ENCODE peak calls at places on chromosomes 4 and X, in eight cellular contexts. One of them, this sample, is unnamed.

GRCh38 chrX:16986169-16986568 is 39.7 kb downstream of the REPS2 start:
- DNase-seq in hypothalamus: no peak
- DNase-seq in NCI-H2081: no peak
- DNase-seq in midbrain: no peak
- DNase-seq in T follicular helper cell: no peak
- DNase-seq in choroid plexus epithelial cell: no peak
- DNase-seq in M059J: no peak
- DNase-seq in sciatic nerve: no peak
- DNase-seq in this sample: no peak

GRCh38 chr4:3530051-3530450 is 2.2 kb downstream of the LRPAP1 start:
- DNase-seq in choroid plexus epithelial cell: no peak
- DNase-seq in hypothalamus: no peak
- DNase-seq in M059J: no peak
- DNase-seq in midbrain: no peak
- DNase-seq in T follicular helper cell: no peak
- DNase-seq in NCI-H2081: no peak
- DNase-seq in sciatic nerve: no peak
- DNase-seq in this sample: no peak

GRCh38 chrX:126658447-126658846 is 105.8 kb upstream of the DCAF12L1 start:
- DNase-seq in hypothalamus: no peak
- DNase-seq in sciatic nerve: no peak
- DNase-seq in M059J: peak
- DNase-seq in NCI-H2081: no peak
- DNase-seq in choroid plexus epithelial cell: no peak
- DNase-seq in midbrain: no peak
- DNase-seq in T follicular helper cell: no peak
- DNase-seq in this sample: no peak

GRCh38 chr4:153112071-153112460 is 92.2 kb upstream of the TRIM2 start:
- DNase-seq in M059J: no peak
- DNase-seq in NCI-H2081: peak
- DNase-seq in choroid plexus epithelial cell: no peak
- DNase-seq in midbrain: no peak
- DNase-seq in hypothalamus: no peak
- DNase-seq in T follicular helper cell: no peak
- DNase-seq in sciatic nerve: no peak
- DNase-seq in this sample: no peak

GRCh38 chr4:107689912-107690587 is 30.0 kb downstream of the PAPSS1 start:
- DNase-seq in sciatic nerve: no peak
- DNase-seq in midbrain: no peak
- DNase-seq in M059J: peak
- DNase-seq in hypothalamus: no peak
- DNase-seq in T follicular helper cell: no peak
- DNase-seq in NCI-H2081: no peak
- DNase-seq in choroid plexus epithelial cell: peak
- DNase-seq in this sample: peak

GRCh38 chrX:65706041-65706828 is 38.8 kb downstream of the MSN start:
- DNase-seq in T follicular helper cell: no peak
- DNase-seq in NCI-H2081: no peak
- DNase-seq in hypothalamus: no peak
- DNase-seq in choroid plexus epithelial cell: peak
- DNase-seq in sciatic nerve: no peak
- DNase-seq in M059J: peak
- DNase-seq in midbrain: no peak
- DNase-seq in this sample: no peak

GRCh38 chr4:95694411-95694810 is 145.5 kb upstream of the PDHA2 start:
- DNase-seq in choroid plexus epithelial cell: no peak
- DNase-seq in midbrain: no peak
- DNase-seq in M059J: no peak
- DNase-seq in NCI-H2081: no peak
- DNase-seq in sciatic nerve: no peak
- DNase-seq in hypothalamus: no peak
- DNase-seq in T follicular helper cell: no peak
- DNase-seq in this sample: no peak

GRCh38 chr4:124178449-124179021 is 534.0 kb downstream of the ANKRD50 start:
- DNase-seq in hypothalamus: no peak
- DNase-seq in choroid plexus epithelial cell: peak
- DNase-seq in midbrain: no peak
- DNase-seq in M059J: peak
- DNase-seq in T follicular helper cell: no peak
- DNase-seq in NCI-H2081: no peak
- DNase-seq in sciatic nerve: no peak
- DNase-seq in this sample: no peak

GRCh38 chrX:149527705-149528104 is 13.1 kb upstream of the EOLA1 start:
- DNase-seq in sciatic nerve: no peak
- DNase-seq in hypothalamus: no peak
- DNase-seq in M059J: peak
- DNase-seq in T follicular helper cell: no peak
- DNase-seq in midbrain: no peak
- DNase-seq in NCI-H2081: no peak
- DNase-seq in choroid plexus epithelial cell: peak
- DNase-seq in this sample: no peak

GRCh38 chr4:125505637-125506036 is 190.9 kb downstream of the FAT4 start:
- DNase-seq in M059J: no peak
- DNase-seq in hypothalamus: no peak
- DNase-seq in choroid plexus epithelial cell: no peak
- DNase-seq in T follicular helper cell: no peak
- DNase-seq in sciatic nerve: no peak
- DNase-seq in midbrain: no peak
- DNase-seq in NCI-H2081: no peak
- DNase-seq in this sample: no peak

GRCh38 chrX:10611441-10612090 is 8.8 kb downstream of the MID1 start:
- DNase-seq in midbrain: no peak
- DNase-seq in sciatic nerve: no peak
- DNase-seq in T follicular helper cell: no peak
- DNase-seq in NCI-H2081: no peak
- DNase-seq in hypothalamus: no peak
- DNase-seq in choroid plexus epithelial cell: peak
- DNase-seq in M059J: no peak
- DNase-seq in this sample: no peak

GRCh38 chr4:168831919-168832745 is 177.9 kb downstream of the CBR4 start:
- DNase-seq in NCI-H2081: peak
- DNase-seq in sciatic nerve: peak
- DNase-seq in hypothalamus: peak
- DNase-seq in M059J: peak
- DNase-seq in midbrain: peak
- DNase-seq in choroid plexus epithelial cell: peak
- DNase-seq in T follicular helper cell: peak
- DNase-seq in this sample: no peak

GRCh38 chr4:112282860-112283667 is 2.6 kb downstream of the TIFA start:
- DNase-seq in NCI-H2081: no peak
- DNase-seq in sciatic nerve: no peak
- DNase-seq in choroid plexus epithelial cell: no peak
- DNase-seq in midbrain: no peak
- DNase-seq in hypothalamus: no peak
- DNase-seq in T follicular helper cell: no peak
- DNase-seq in M059J: peak
- DNase-seq in this sample: no peak

GRCh38 chr4:37675587-37676290 is 10.4 kb downstream of the RELL1 start:
- DNase-seq in choroid plexus epithelial cell: no peak
- DNase-seq in T follicular helper cell: no peak
- DNase-seq in M059J: peak
- DNase-seq in hypothalamus: no peak
- DNase-seq in midbrain: no peak
- DNase-seq in NCI-H2081: no peak
- DNase-seq in sciatic nerve: no peak
- DNase-seq in this sample: no peak

GRCh38 chr4:118557298-118557851 is 127.8 kb upstream of the METTL14 start:
- DNase-seq in NCI-H2081: peak
- DNase-seq in hypothalamus: no peak
- DNase-seq in choroid plexus epithelial cell: peak
- DNase-seq in M059J: peak
- DNase-seq in midbrain: no peak
- DNase-seq in T follicular helper cell: no peak
- DNase-seq in sciatic nerve: no peak
- DNase-seq in this sample: no peak

GRCh38 chr4:113646456-113646809 is 115.1 kb downstream of the CAMK2D start:
- DNase-seq in T follicular helper cell: no peak
- DNase-seq in choroid plexus epithelial cell: no peak
- DNase-seq in NCI-H2081: no peak
- DNase-seq in sciatic nerve: no peak
- DNase-seq in M059J: peak
- DNase-seq in midbrain: no peak
- DNase-seq in hypothalamus: no peak
- DNase-seq in this sample: no peak

GRCh38 chrX:3609800-3610199 is 103.6 kb downstream of the PRKX start:
- DNase-seq in hypothalamus: no peak
- DNase-seq in midbrain: no peak
- DNase-seq in M059J: peak
- DNase-seq in T follicular helper cell: no peak
- DNase-seq in sciatic nerve: no peak
- DNase-seq in choroid plexus epithelial cell: peak
- DNase-seq in NCI-H2081: no peak
- DNase-seq in this sample: peak

GRCh38 chrX:114626323-114626722 is 42.4 kb downstream of the HTR2C start:
- DNase-seq in T follicular helper cell: no peak
- DNase-seq in midbrain: no peak
- DNase-seq in NCI-H2081: peak
- DNase-seq in M059J: peak
- DNase-seq in choroid plexus epithelial cell: peak
- DNase-seq in sciatic nerve: no peak
- DNase-seq in hypothalamus: no peak
- DNase-seq in this sample: no peak

GRCh38 chr4:1873291-1873690 is 2.1 kb downstream of the NSD2 start:
- DNase-seq in NCI-H2081: no peak
- DNase-seq in sciatic nerve: no peak
- DNase-seq in choroid plexus epithelial cell: no peak
- DNase-seq in hypothalamus: no peak
- DNase-seq in midbrain: no peak
- DNase-seq in T follicular helper cell: no peak
- DNase-seq in M059J: no peak
- DNase-seq in this sample: no peak

GRCh38 chr4:7042697-7043464 is at the start of gene TADA2B:
- DNase-seq in hypothalamus: peak
- DNase-seq in T follicular helper cell: peak
- DNase-seq in sciatic nerve: peak
- DNase-seq in choroid plexus epithelial cell: peak
- DNase-seq in M059J: peak
- DNase-seq in NCI-H2081: peak
- DNase-seq in midbrain: peak
- DNase-seq in this sample: peak

GRCh38 chrX:53262189-53262917 is 19.0 kb downstream of the IQSEC2 start:
- DNase-seq in NCI-H2081: no peak
- DNase-seq in choroid plexus epithelial cell: no peak
- DNase-seq in midbrain: no peak
- DNase-seq in sciatic nerve: no peak
- DNase-seq in hypothalamus: no peak
- DNase-seq in M059J: no peak
- DNase-seq in T follicular helper cell: no peak
- DNase-seq in this sample: no peak

GRCh38 chrX:54482839-54483593 is 13.0 kb downstream of the FGD1 start:
- DNase-seq in hypothalamus: no peak
- DNase-seq in sciatic nerve: no peak
- DNase-seq in M059J: no peak
- DNase-seq in T follicular helper cell: no peak
- DNase-seq in choroid plexus epithelial cell: no peak
- DNase-seq in midbrain: no peak
- DNase-seq in NCI-H2081: no peak
- DNase-seq in this sample: no peak

GRCh38 chrX:72141372-72142004 is 9.8 kb upstream of the RTL5 start:
- DNase-seq in sciatic nerve: no peak
- DNase-seq in M059J: no peak
- DNase-seq in choroid plexus epithelial cell: peak
- DNase-seq in midbrain: no peak
- DNase-seq in hypothalamus: no peak
- DNase-seq in NCI-H2081: peak
- DNase-seq in T follicular helper cell: no peak
- DNase-seq in this sample: no peak

This sample was measured in AG09309.